ENCODE peak calls at places on chromosomes 5 and 9, in four cellular contexts. L, Y, N and X are unnamed samples.

GRCh38 chr5:77087484-77088291 is 603 bp upstream of the ZBED3 start:
- DNase-seq in L (peak; percentile 51), Y (no peak), N (peak; percentile 77), X (no peak)

GRCh38 chr5:172405226-172405625 is 49.1 kb downstream of the SH3PXD2B start:
- DNase-seq in L (no peak), Y (no peak), N (no peak), X (no peak)

GRCh38 chr5:129082225-129083136 is 12.1 kb upstream of the ISOC1 start:
- DNase-seq in L (no peak), Y (no peak), N (no peak), X (no peak)

GRCh38 chr5:14463629-14464028 is 118.0 kb upstream of the OTULINL start:
- DNase-seq in L (peak; percentile 96), Y (no peak), N (no peak), X (no peak)

GRCh38 chr5:64632251-64632650 is 58.1 kb upstream of the SHISAL2B start:
- DNase-seq in L (no peak), Y (no peak), N (no peak), X (no peak)

GRCh38 chr5:141965071-141965470 is 3.8 kb upstream of the RNF14 start:
- DNase-seq in L (no peak), Y (no peak), N (no peak), X (no peak)

GRCh38 chr5:15734058-15734457 is 234.1 kb downstream of the FBXL7 start:
- DNase-seq in L (no peak), Y (no peak), N (no peak), X (no peak)

GRCh38 chr5:62043289-62044274 is 262.4 kb upstream of the KIF2A start:
- DNase-seq in L (no peak), Y (no peak), N (no peak), X (no peak)

GRCh38 chr5:28219539-28219938 is 1181.2 kb upstream of the CDH9 start:
- DNase-seq in L (no peak), Y (no peak), N (no peak), X (no peak)

GRCh38 chr9:31140316-31140715 is 1244.1 kb upstream of the ACO1 start:
- DNase-seq in L (no peak), Y (no peak), N (no peak), X (no peak)

GRCh38 chr5:142819816-142820215 is 49.6 kb downstream of the ARHGAP26 start:
- DNase-seq in L (no peak), Y (no peak), N (no peak), X (no peak)

GRCh38 chr9:27866741-27867140 is 293.5 kb upstream of the C9orf72 start:
- DNase-seq in L (no peak), Y (no peak), N (no peak), X (no peak)

GRCh38 chr9:70046274-70047070 is 2.8 kb downstream of the MAMDC2 start:
- DNase-seq in L (peak; percentile 31), Y (no peak), N (no peak), X (no peak)

GRCh38 chr5:148739023-148739422 is 84.7 kb upstream of the HTR4 start:
- DNase-seq in L (no peak), Y (no peak), N (no peak), X (no peak)

GRCh38 chr9:81791076-81791475 is 101.7 kb upstream of the TLE1 start:
- DNase-seq in L (no peak), Y (no peak), N (no peak), X (no peak)

GRCh38 chr5:165258188-165258855 is 1752.9 kb downstream of the MAT2B start:
- DNase-seq in L (no peak), Y (no peak), N (no peak), X (no peak)

GRCh38 chr5:158921441-158922262 is 178.1 kb downstream of the EBF1 start:
- DNase-seq in L (no peak), Y (no peak), N (no peak), X (no peak)

GRCh38 chr9:130041648-130042405 is 1.2 kb downstream of the FNBP1 start:
- DNase-seq in L (peak; percentile 36), Y (peak; percentile 75), N (peak; percentile 82), X (no peak)

GRCh38 chr9:71665247-71665646 is 103.1 kb downstream of the CEMIP2 start:
- DNase-seq in L (no peak), Y (no peak), N (no peak), X (no peak)

GRCh38 chr9:37364751-37365360 is 57.6 kb upstream of the GRHPR start:
- DNase-seq in L (peak; percentile 10), Y (no peak), N (no peak), X (peak; percentile 36)

GRCh38 chr9:3124006-3124405 is 280.1 kb upstream of the PUM3 start:
- DNase-seq in L (no peak), Y (no peak), N (no peak), X (no peak)

GRCh38 chr9:3125602-3126392 is 281.9 kb upstream of the PUM3 start:
- DNase-seq in L (no peak), Y (no peak), N (no peak), X (no peak)
- TF ChIP-seq CTCF in L (no peak), Y (no peak), N (no peak), X (no peak)

DNA sequence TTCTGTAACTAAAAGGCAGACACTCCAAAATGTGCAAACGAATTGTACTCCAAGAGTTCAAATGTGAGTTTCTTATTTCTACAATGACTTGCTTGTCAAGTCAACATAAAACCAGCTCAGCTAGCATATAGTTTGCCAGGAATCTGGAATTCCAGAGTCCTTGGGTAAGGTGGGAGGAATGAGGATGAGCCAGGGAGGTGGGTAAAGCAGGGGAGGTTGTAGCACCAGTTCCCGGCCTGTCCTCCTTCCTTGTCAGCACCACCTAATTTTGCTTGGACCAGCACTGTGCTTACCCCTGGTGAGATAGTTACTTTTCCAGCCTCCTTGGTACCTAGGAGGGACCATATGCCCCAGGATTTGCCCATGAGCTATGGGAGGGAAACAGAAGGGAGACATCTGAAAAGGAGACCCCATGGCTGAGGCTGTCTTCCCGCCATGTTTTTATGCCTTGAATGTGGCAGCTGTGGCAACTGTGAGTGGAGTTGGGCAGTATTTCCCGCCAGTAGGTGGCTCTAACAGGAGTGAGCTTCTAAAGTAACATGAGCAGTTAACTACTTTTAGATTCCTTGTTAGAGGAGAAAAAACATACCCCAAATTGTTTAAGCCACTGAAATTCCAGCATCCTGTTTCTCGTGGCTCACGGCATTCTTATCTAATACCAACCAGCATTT is 302.5 kb downstream of the TENT4A start:
- DNase-seq in L (no peak), Y (no peak), N (no peak), X (no peak)
- TF ChIP-seq CTCF in L (no peak), Y (no peak), N (no peak), X (no peak)

GRCh38 chr9:33404782-33405362 is 2.5 kb upstream of the AQP7 start:
- DNase-seq in L (no peak), Y (no peak), N (no peak), X (no peak)
- TF ChIP-seq CTCF in L (no peak), Y (no peak), N (no peak), X (no peak)

DNA sequence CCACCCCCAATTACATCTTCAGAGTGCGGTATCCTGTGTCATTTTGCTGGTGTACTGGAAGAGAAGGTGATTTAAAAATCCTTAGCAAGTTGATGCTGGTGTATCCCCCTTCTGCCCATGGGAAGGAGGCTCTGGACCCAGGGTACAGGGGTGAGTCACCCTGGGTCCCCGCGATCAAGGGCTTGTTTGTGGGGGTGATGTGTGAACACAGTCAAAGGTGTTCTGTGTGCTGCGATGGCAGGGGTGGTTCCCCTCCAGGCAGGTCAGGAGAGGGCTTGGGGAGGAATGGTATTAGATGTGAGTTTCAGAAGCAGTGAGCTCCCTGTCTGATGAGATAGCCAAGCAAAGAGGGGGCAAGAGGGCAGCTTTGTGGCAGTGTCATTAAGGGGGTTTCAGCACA is 28.9 kb downstream of the OLFM1 start:
- DNase-seq in L (no peak), Y (no peak), N (no peak), X (no peak)
- TF ChIP-seq CTCF in L (no peak), Y (no peak), N (no peak), X (no peak)

GRCh38 chr9:92603100-92603499 is 66.8 kb downstream of the IPPK start:
- DNase-seq in L (no peak), Y (no peak), N (no peak), X (no peak)
- TF ChIP-seq CTCF in L (no peak), Y (no peak), N (no peak), X (no peak)

GRCh38 chr9:138066049-138066448 is 188.5 kb downstream of the CACNA1B start:
- DNase-seq in L (no peak), Y (peak; percentile 43), N (peak; percentile 40), X (no peak)
- TF ChIP-seq CTCF in L (no peak), Y (no peak), N (no peak), X (no peak)

DNA sequence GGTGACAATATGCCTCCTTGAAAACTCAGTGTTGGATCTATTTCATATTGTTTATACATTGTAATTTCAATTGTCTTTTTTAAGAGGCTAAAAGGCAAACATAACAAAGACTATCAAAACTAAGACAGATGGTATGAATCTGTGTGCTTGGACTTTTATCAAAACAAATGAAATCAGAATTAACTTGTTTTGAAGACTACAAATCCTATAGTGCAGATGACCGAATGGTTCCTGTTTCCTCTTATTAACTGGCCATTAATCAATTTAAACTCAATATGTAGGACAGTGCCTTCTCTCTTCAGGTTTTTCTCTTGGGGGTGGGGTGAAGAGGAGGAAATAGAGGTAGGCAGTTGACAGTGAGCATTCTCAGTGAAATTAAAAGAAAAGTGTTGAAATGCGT is 366.8 kb upstream of the GRAMD2B start:
- DNase-seq in L (no peak), Y (no peak), N (no peak), X (no peak)
- TF ChIP-seq CTCF in L (no peak), Y (no peak), N (no peak), X (no peak)